ENCODE peak calls at places on chromosomes 1 and 21, in eight cellular contexts. P, Y, U, H, J, V, L and A are unnamed samples.

GRCh38 chr1:212721388-212722247 is 22.0 kb upstream of the BATF3 start:
- DNase-seq in P (no peak), Y (peak), U (no peak), H (no peak), J (peak), V (no peak), L (no peak), A (peak)

GRCh38 chr1:225879521-225880209 is 2.5 kb downstream of the TMEM63A start:
- DNase-seq in P (peak), Y (no peak), U (peak), H (no peak), J (peak), V (no peak), L (no peak), A (no peak)

GRCh38 chr1:182556279-182556678 is 32.8 kb downstream of the RNASEL start:
- DNase-seq in P (no peak), Y (no peak), U (no peak), H (no peak), J (no peak), V (no peak), L (no peak), A (no peak)

GRCh38 chr21:45937721-45938452 is 43.7 kb upstream of the COL6A1 start:
- DNase-seq in P (no peak), Y (no peak), U (no peak), H (no peak), J (no peak), V (no peak), L (no peak), A (peak)

GRCh38 chr21:30044447-30045064 is 104.8 kb upstream of the GRIK1 start:
- DNase-seq in P (no peak), Y (peak), U (no peak), H (no peak), J (no peak), V (peak), L (peak), A (peak)

GRCh38 chr1:158053276-158053675 is 59.8 kb downstream of the KIRREL1 start:
- DNase-seq in P (no peak), Y (no peak), U (no peak), H (no peak), J (no peak), V (no peak), L (no peak), A (no peak)

GRCh38 chr1:212060632-212061472 is 25.3 kb downstream of the DTL start:
- DNase-seq in P (no peak), Y (no peak), U (no peak), H (no peak), J (no peak), V (no peak), L (no peak), A (no peak)

GRCh38 chr1:59900640-59901039 is 25.9 kb downstream of the CYP2J2 start:
- DNase-seq in P (no peak), Y (no peak), U (no peak), H (no peak), J (no peak), V (no peak), L (no peak), A (no peak)

GRCh38 chr21:25561668-25562641 is 45.3 kb downstream of the MRPL39 start:
- DNase-seq in P (peak), Y (no peak), U (peak), H (peak), J (no peak), V (peak), L (peak), A (peak)

GRCh38 chr1:164760585-164760968 is 201.6 kb downstream of the PBX1 start:
- DNase-seq in P (no peak), Y (no peak), U (no peak), H (no peak), J (no peak), V (no peak), L (no peak), A (peak)

GRCh38 chr1:109170051-109170775 is 43.5 kb upstream of the SARS1 start:
- DNase-seq in P (no peak), Y (no peak), U (no peak), H (no peak), J (no peak), V (no peak), L (no peak), A (no peak)

GRCh38 chr1:35539824-35540261 is 17.4 kb downstream of the KIAA0319L start:
- DNase-seq in P (no peak), Y (no peak), U (no peak), H (no peak), J (no peak), V (no peak), L (no peak), A (peak)

GRCh38 chr21:46551636-46552241 is 53.1 kb downstream of the S100B start:
- DNase-seq in P (no peak), Y (no peak), U (peak), H (peak), J (no peak), V (no peak), L (no peak), A (no peak)

GRCh38 chr1:184826001-184826400 is 71.3 kb upstream of the EDEM3 start:
- DNase-seq in P (no peak), Y (no peak), U (no peak), H (no peak), J (no peak), V (no peak), L (no peak), A (no peak)

GRCh38 chr1:248631354-248632041 is 3.4 kb downstream of the OR2T11 start:
- DNase-seq in P (peak), Y (no peak), U (peak), H (no peak), J (no peak), V (no peak), L (no peak), A (peak)

GRCh38 chr1:10640079-10640578 is 156.3 kb downstream of the CASZ1 start:
- DNase-seq in P (no peak), Y (no peak), U (no peak), H (no peak), J (no peak), V (peak), L (no peak), A (no peak)

GRCh38 chr1:198620951-198621824 is 17.7 kb upstream of the PTPRC start:
- DNase-seq in P (peak), Y (no peak), U (peak), H (no peak), J (no peak), V (no peak), L (no peak), A (no peak)

GRCh38 chr1:228148971-228149340 is 774 bp upstream of the GJC2 start:
- DNase-seq in P (no peak), Y (no peak), U (no peak), H (no peak), J (no peak), V (no peak), L (no peak), A (no peak)

GRCh38 chr1:2595812-2596529 is 9.4 kb downstream of the PRXL2B start:
- DNase-seq in P (no peak), Y (no peak), U (no peak), H (no peak), J (no peak), V (no peak), L (no peak), A (no peak)

GRCh38 chr1:67771776-67772175 is 61.5 kb downstream of the GNG12 start:
- DNase-seq in P (no peak), Y (no peak), U (no peak), H (no peak), J (no peak), V (no peak), L (no peak), A (peak)

GRCh38 chr1:3530086-3530930 is 75.8 kb downstream of the ARHGEF16 start:
- DNase-seq in P (peak), Y (no peak), U (no peak), H (no peak), J (peak), V (no peak), L (no peak), A (no peak)

GRCh38 chr1:245605480-245606156 is 450.8 kb downstream of the KIF26B start:
- DNase-seq in P (no peak), Y (no peak), U (no peak), H (no peak), J (no peak), V (no peak), L (no peak), A (peak)

GRCh38 chr1:197868751-197869501 is 33.5 kb upstream of the C1orf53 start:
- DNase-seq in P (peak), Y (peak), U (peak), H (no peak), J (peak), V (peak), L (peak), A (peak)

GRCh38 chr1:55150880-55151582 is 64.1 kb downstream of the USP24 start:
- DNase-seq in P (no peak), Y (no peak), U (peak), H (no peak), J (no peak), V (no peak), L (no peak), A (no peak)

GRCh38 chr1:14514760-14515159 is 83.7 kb upstream of the KAZN start:
- DNase-seq in P (no peak), Y (no peak), U (no peak), H (no peak), J (no peak), V (no peak), L (no peak), A (no peak)

GRCh38 chr21:37195078-37195477 is 72.1 kb downstream of the VPS26C start:
- DNase-seq in P (no peak), Y (no peak), U (no peak), H (no peak), J (no peak), V (no peak), L (no peak), A (no peak)

GRCh38 chr1:190478193-190479007 is 736 bp upstream of the BRINP3 start:
- DNase-seq in P (peak), Y (no peak), U (no peak), H (no peak), J (peak), V (no peak), L (no peak), A (no peak)

GRCh38 chr1:37636435-37636834 is 1.7 kb upstream of the RSPO1 start:
- DNase-seq in P (no peak), Y (no peak), U (no peak), H (no peak), J (no peak), V (no peak), L (no peak), A (no peak)

GRCh38 chr21:40386301-40386911 is 460.6 kb downstream of the DSCAM start:
- DNase-seq in P (peak), Y (no peak), U (peak), H (peak), J (peak), V (peak), L (peak), A (no peak)

GRCh38 chr21:45302082-45303061 is 14.7 kb upstream of the POFUT2 start:
- DNase-seq in P (peak), Y (no peak), U (no peak), H (no peak), J (no peak), V (peak), L (peak), A (peak)

GRCh38 chr1:159960721-159961381 is 6.8 kb upstream of the SLAMF9 start:
- DNase-seq in P (peak), Y (no peak), U (no peak), H (no peak), J (peak), V (no peak), L (peak), A (peak)

GRCh38 chr21:44526096-44526997 is 13.6 kb downstream of the KRTAP10-1 start:
- DNase-seq in P (no peak), Y (no peak), U (no peak), H (no peak), J (no peak), V (no peak), L (no peak), A (no peak)

GRCh38 chr21:44401386-44402160 is 48.2 kb downstream of the TRPM2 start:
- DNase-seq in P (no peak), Y (no peak), U (no peak), H (no peak), J (no peak), V (no peak), L (no peak), A (no peak)

GRCh38 chr1:19393051-19393450 is 80.9 kb downstream of the SLC66A1 start:
- DNase-seq in P (no peak), Y (no peak), U (no peak), H (no peak), J (no peak), V (no peak), L (no peak), A (no peak)

GRCh38 chr1:29503441-29503840 is 267.1 kb downstream of the PTPRU start:
- DNase-seq in P (no peak), Y (no peak), U (no peak), H (no peak), J (no peak), V (no peak), L (no peak), A (no peak)

DNA sequence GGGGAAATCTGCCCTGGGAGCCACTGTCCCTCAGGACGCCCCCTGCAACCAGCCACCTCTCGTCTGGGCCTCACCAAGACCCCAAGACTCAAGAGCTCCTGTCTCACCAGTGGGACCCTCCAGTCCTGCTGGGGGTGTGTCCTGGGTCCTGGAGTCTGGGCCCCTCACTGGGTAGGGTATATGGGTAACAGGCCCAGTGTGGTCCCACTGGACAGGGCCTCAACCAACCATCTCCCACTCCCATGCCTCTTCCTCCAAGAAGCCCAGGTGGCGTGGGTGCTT is 737 bp upstream of the VWA1 start:
- DNase-seq in P (no peak), Y (no peak), U (no peak), H (no peak), J (no peak), V (no peak), L (no peak), A (no peak)
- H3K4me3 ChIP-seq in P (no peak), Y (peak), U (no peak), H (no peak), J (peak), V (peak), L (peak), A (no peak)

GRCh38 chr1:70436617-70437236 is 25.7 kb downstream of the CTH start:
- DNase-seq in P (no peak), Y (no peak), U (no peak), H (no peak), J (no peak), V (peak), L (no peak), A (peak)
- TF ChIP-seq CTCF in P (peak), Y (no peak), U (no peak), H (peak), J (no peak), V (no peak), L (no peak), A (peak)

GRCh38 chr1:162616848-162617247 is 15.4 kb upstream of the DDR2 start:
- DNase-seq in P (no peak), Y (no peak), U (no peak), H (no peak), J (no peak), V (no peak), L (no peak), A (no peak)
- H3K4me3 ChIP-seq in P (no peak), Y (no peak), U (no peak), H (no peak), J (no peak), V (no peak), L (no peak), A (no peak)

DNA sequence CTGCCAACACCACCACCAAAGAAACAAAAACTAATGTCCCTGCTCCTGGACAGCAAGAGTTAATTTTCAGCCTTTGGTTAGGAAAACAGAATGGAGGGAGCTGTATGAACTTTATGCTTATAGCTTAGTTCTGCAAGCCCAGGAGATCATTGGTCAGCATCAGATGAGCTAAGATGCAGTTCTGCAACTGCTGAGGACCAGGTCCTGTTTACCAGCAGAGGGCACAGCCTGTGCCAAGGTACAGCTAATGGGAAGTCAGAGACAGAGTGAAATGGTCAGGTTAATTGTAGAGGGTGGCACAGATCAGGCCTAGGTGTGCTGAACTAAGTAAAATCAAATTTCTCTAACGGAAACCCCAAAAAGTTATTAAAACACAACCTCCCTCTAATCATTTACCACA is 161.3 kb downstream of the ROR1 start:
- DNase-seq in P (no peak), Y (no peak), U (no peak), H (no peak), J (peak), V (no peak), L (no peak), A (no peak)
- TF ChIP-seq CTCF in P (no peak), Y (peak), U (no peak), H (no peak), J (peak), V (peak), L (no peak), A (peak)

DNA sequence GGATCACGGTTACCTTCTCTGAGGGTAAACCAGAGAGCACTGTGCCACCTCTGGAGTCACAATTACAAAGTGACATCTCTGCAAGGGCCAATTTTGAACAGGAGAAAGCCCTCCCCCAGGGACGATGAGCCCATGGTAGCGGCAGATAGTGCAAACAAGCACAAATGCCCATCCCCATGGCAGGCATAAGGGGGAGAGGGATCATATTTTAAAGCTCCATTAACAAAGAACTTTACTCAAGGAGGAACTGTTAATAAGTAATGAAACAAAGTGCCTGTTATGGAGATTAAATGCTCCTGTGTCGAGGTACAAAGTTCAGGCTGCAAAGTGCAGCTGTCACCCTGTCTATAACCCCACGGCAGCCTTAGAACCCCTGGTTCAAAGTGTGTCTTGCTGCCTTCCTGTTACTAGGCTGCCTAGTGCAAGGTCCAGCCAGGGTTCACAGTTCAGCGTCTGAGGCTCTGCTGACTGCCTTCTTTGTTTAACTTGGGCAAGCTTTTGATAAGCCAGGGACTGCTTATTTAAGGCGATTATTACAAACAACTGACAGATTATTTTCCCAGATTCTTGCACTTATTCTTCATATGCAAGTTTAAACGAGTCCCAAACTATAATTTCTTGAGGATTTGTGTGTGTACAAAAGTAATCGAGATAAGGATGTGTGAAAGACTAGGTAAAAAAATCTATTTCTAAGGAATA is 75.7 kb upstream of the NRIP1 start:
- DNase-seq in P (peak), Y (no peak), U (no peak), H (no peak), J (no peak), V (peak), L (no peak), A (no peak)
- H3K4me3 ChIP-seq in P (no peak), Y (no peak), U (no peak), H (no peak), J (no peak), V (no peak), L (no peak), A (no peak)